ENCODE peak calls at places on chromosome 10, in ten cellular contexts. J is RPMI8226; D is GM04504; Z is activated T-cell treated with anti-CD3 and anti-CD28 coated beads for 1 hour; M is T-helper 2 cell; K is activated T-helper 1 cell treated with anti-CD3 and anti-CD28 coated beads, Interleukin-2, amount 50 U/mL, for 16 hours; N is brain pericyte; P is stimulated activated CD8-positive, alpha-beta memory T cell treated with anti-CD3 and anti-CD28 coated beads, Interleukin-4, amount 100 ng/mL, for 1 hour; V is NCI-H1105 treated with DMSO at 0.1 percent for 48 hours; A is fibroblast of lung. F is an unnamed sample.

GRCh38 chr10:97685395-97685958 is 1.6 kb downstream of the AVPI1 start:
- DNase-seq in J (no peak), D (no peak), Z (no peak), M (no peak), K (no peak), N (no peak), P (no peak), V (no peak), A (peak; percentile 59), F (no peak)

GRCh38 chr10:124010563-124011131 is 82.8 kb downstream of the CHST15 start:
- DNase-seq in J (no peak), D (no peak), Z (no peak), M (no peak), K (no peak), N (no peak), P (no peak), V (no peak), A (no peak), F (no peak)

GRCh38 chr10:23095966-23096813 is 811 bp downstream of the MSRB2 start:
- DNase-seq in J (peak; percentile 16), D (peak; percentile 36), Z (no peak), M (peak; percentile 5), K (peak; percentile 5), N (no peak), P (no peak), V (peak; percentile 7), A (peak; percentile 75), F (peak; percentile 19)

GRCh38 chr10:26556756-26557640 is 118.9 kb downstream of the APBB1IP start:
- DNase-seq in J (peak; percentile 29), D (peak; percentile 30), Z (peak; percentile 12), M (no peak), K (no peak), N (no peak), P (peak; percentile 6), V (peak; percentile 31), A (peak; percentile 25), F (no peak)

GRCh38 chr10:132540456-132540855 is 2.9 kb downstream of the INPP5A start:
- DNase-seq in J (no peak), D (no peak), Z (no peak), M (no peak), K (no peak), N (no peak), P (no peak), V (no peak), A (peak; percentile 40), F (no peak)

GRCh38 chr10:7601023-7601656 is 65.6 kb downstream of the ITIH5 start:
- DNase-seq in J (no peak), D (no peak), Z (no peak), M (no peak), K (no peak), N (no peak), P (no peak), V (no peak), A (no peak), F (no peak)

GRCh38 chr10:5449823-5450222 is 37.5 kb downstream of the NET1 start:
- DNase-seq in J (no peak), D (no peak), Z (no peak), M (no peak), K (no peak), N (no peak), P (no peak), V (no peak), A (peak; percentile 70), F (no peak)

GRCh38 chr10:65377687-65378086 is 1548.1 kb upstream of the LRRTM3 start:
- DNase-seq in J (no peak), D (no peak), Z (no peak), M (no peak), K (no peak), N (no peak), P (no peak), V (no peak), A (no peak), F (no peak)

GRCh38 chr10:113126506-113127192 is 176.6 kb downstream of the TCF7L2 start:
- DNase-seq in J (peak; percentile 60), D (no peak), Z (peak; percentile 21), M (peak; percentile 11), K (peak; percentile 6), N (peak; percentile 18), P (no peak), V (peak; percentile 41), A (peak; percentile 76), F (peak; percentile 11)

GRCh38 chr10:14102056-14102455 is 228.7 kb downstream of the FRMD4A start:
- DNase-seq in J (no peak), D (no peak), Z (no peak), M (no peak), K (no peak), N (no peak), P (no peak), V (no peak), A (no peak), F (no peak)

GRCh38 chr10:76643465-76643864 is 994.1 kb downstream of the KCNMA1 start:
- DNase-seq in J (no peak), D (no peak), Z (no peak), M (no peak), K (no peak), N (no peak), P (no peak), V (no peak), A (no peak), F (no peak)

GRCh38 chr10:104267721-104268690 is 978 bp upstream of the GSTO2 start:
- DNase-seq in J (no peak), D (no peak), Z (no peak), M (no peak), K (no peak), N (no peak), P (no peak), V (no peak), A (peak; percentile 19), F (no peak)

GRCh38 chr10:42615419-42615818 is 23.0 kb downstream of the ZNF33B start:
- DNase-seq in J (no peak), D (no peak), Z (no peak), M (no peak), K (no peak), N (no peak), P (no peak), V (no peak), A (peak; percentile 16), F (no peak)

GRCh38 chr10:381346-381745 is 246.1 kb downstream of the ZMYND11 start:
- DNase-seq in J (no peak), D (no peak), Z (no peak), M (no peak), K (no peak), N (no peak), P (no peak), V (no peak), A (no peak), F (no peak)

GRCh38 chr10:35178305-35178704 is 51.7 kb downstream of the CREM start:
- DNase-seq in J (no peak), D (no peak), Z (no peak), M (no peak), K (no peak), N (no peak), P (no peak), V (no peak), A (no peak), F (no peak)

GRCh38 chr10:113853577-113854018 is 284 bp downstream of the DCLRE1A start:
- DNase-seq in J (no peak), D (no peak), Z (no peak), M (no peak), K (no peak), N (no peak), P (no peak), V (no peak), A (peak; percentile 12), F (no peak)

GRCh38 chr10:118918689-118919088 is 110.8 kb upstream of the NANOS1 start:
- DNase-seq in J (no peak), D (no peak), Z (no peak), M (no peak), K (no peak), N (no peak), P (no peak), V (no peak), A (no peak), F (no peak)

GRCh38 chr10:51832652-51833383 is 133.4 kb upstream of the CSTF2T start:
- DNase-seq in J (peak; percentile 13), D (peak; percentile 32), Z (no peak), M (no peak), K (peak; percentile 3), N (peak; percentile 8), P (no peak), V (no peak), A (peak; percentile 81), F (no peak)

GRCh38 chr10:129344956-129345355 is 122.1 kb upstream of the MGMT start:
- DNase-seq in J (no peak), D (no peak), Z (no peak), M (no peak), K (no peak), N (no peak), P (no peak), V (no peak), A (no peak), F (no peak)

GRCh38 chr10:3671431-3671955 is 113.5 kb downstream of the KLF6 start:
- DNase-seq in J (no peak), D (no peak), Z (no peak), M (no peak), K (no peak), N (no peak), P (no peak), V (no peak), A (no peak), F (no peak)

GRCh38 chr10:94125856-94126255 is 132.1 kb downstream of the PLCE1 start:
- DNase-seq in J (no peak), D (peak; percentile 40), Z (no peak), M (no peak), K (no peak), N (no peak), P (no peak), V (no peak), A (peak; percentile 82), F (no peak)

GRCh38 chr10:110664483-110665420 is 20.6 kb downstream of the RBM20 start:
- DNase-seq in J (no peak), D (peak; percentile 68), Z (no peak), M (no peak), K (no peak), N (no peak), P (no peak), V (no peak), A (peak; percentile 88), F (no peak)

GRCh38 chr10:29522038-29522855 is 112.5 kb downstream of the SVIL start:
- DNase-seq in J (no peak), D (no peak), Z (no peak), M (no peak), K (no peak), N (peak; percentile 92), P (no peak), V (no peak), A (peak; percentile 45), F (no peak)

GRCh38 chr10:27660705-27661104 is 84.9 kb downstream of the MKX start:
- DNase-seq in J (no peak), D (no peak), Z (no peak), M (no peak), K (no peak), N (no peak), P (no peak), V (no peak), A (no peak), F (no peak)

GRCh38 chr10:108911814-108912541 is 1011.3 kb downstream of the XPNPEP1 start:
- DNase-seq in J (peak; percentile 2), D (peak; percentile 23), Z (no peak), M (no peak), K (no peak), N (no peak), P (no peak), V (peak; percentile 39), A (peak; percentile 54), F (no peak)

GRCh38 chr10:132276179-132276675 is 31.5 kb downstream of the STK32C start:
- DNase-seq in J (no peak), D (no peak), Z (no peak), M (no peak), K (no peak), N (no peak), P (no peak), V (no peak), A (no peak), F (no peak)

GRCh38 chr10:78515037-78515872 is 481.6 kb downstream of the RPS24 start:
- DNase-seq in J (no peak), D (no peak), Z (no peak), M (no peak), K (no peak), N (no peak), P (no peak), V (no peak), A (peak; percentile 26), F (no peak)

GRCh38 chr10:8137726-8138125 is 83.2 kb downstream of the GATA3 start:
- DNase-seq in J (peak; percentile 15), D (no peak), Z (no peak), M (no peak), K (no peak), N (no peak), P (no peak), V (no peak), A (no peak), F (peak; percentile 17)